ENCODE peak calls at places on chromosomes 2 and 18, in seven cellular contexts. U, O, K, H, Z, E and T are unnamed samples.
A peak's percentile ranks its signal among the peaks of the same experiment; 100 is the strongest.

GRCh38 chr2:227164745-227165350 is 424 bp downstream of the COL4A3 start:
- DNase-seq in K (no peak), O (peak; percentile 33), Z (no peak), E (no peak), H (no peak), U (peak; percentile 43), T (no peak)

GRCh38 chr18:13429016-13429415 is 210.5 kb downstream of the LDLRAD4 start:
- DNase-seq in O (no peak), Z (no peak), K (no peak), H (no peak), U (no peak), E (no peak), T (no peak)

GRCh38 chr18:48928787-48929186 is 22.0 kb downstream of the SMAD7 start:
- DNase-seq in O (no peak), H (no peak), Z (peak; percentile 88), K (peak; percentile 64), U (peak; percentile 42), E (peak; percentile 38), T (no peak)

GRCh38 chr2:43292851-43293743 is 66.7 kb upstream of the ZFP36L2 start:
- DNase-seq in E (no peak), O (no peak), K (no peak), Z (no peak), H (peak; percentile 61), U (no peak), T (no peak)

GRCh38 chr18:44079602-44080001 is 601.1 kb upstream of the SETBP1 start:
- DNase-seq in K (peak; percentile 96), H (no peak), U (no peak), O (peak; percentile 2), Z (no peak), E (no peak), T (peak; percentile 79)

GRCh38 chr18:27769152-27769551 is 407.8 kb downstream of the CDH2 start:
- DNase-seq in E (no peak), Z (no peak), O (no peak), U (no peak), K (peak; percentile 6), H (no peak), T (no peak)

GRCh38 chr2:29250977-29251376 is 135.8 kb downstream of the CLIP4 start:
- DNase-seq in U (no peak), Z (no peak), E (no peak), O (no peak), K (no peak), H (no peak), T (no peak)

GRCh38 chr2:194260185-194260584 is 1396.8 kb upstream of the SLC39A10 start:
- DNase-seq in U (no peak), K (no peak), Z (no peak), E (no peak), O (no peak), H (no peak), T (no peak)

GRCh38 chr2:194867328-194867727 is 789.7 kb upstream of the SLC39A10 start:
- DNase-seq in O (no peak), E (no peak), K (no peak), H (no peak), U (no peak), Z (no peak), T (no peak)

GRCh38 chr2:100262043-100262442 is 60.3 kb downstream of the LONRF2 start:
- DNase-seq in K (no peak), E (no peak), O (no peak), U (no peak), Z (no peak), H (no peak), T (no peak)

GRCh38 chr18:22838639-22839487 is 94.3 kb upstream of the RBBP8 start:
- DNase-seq in H (no peak), K (no peak), Z (no peak), E (no peak), O (no peak), U (no peak), T (no peak)

GRCh38 chr2:156319811-156320490 is 12.6 kb downstream of the NR4A2 start:
- DNase-seq in Z (peak; percentile 75), U (peak; percentile 82), H (peak; percentile 82), O (no peak), E (no peak), K (peak; percentile 32), T (no peak)

GRCh38 chr2:68152651-68153347 is 4.9 kb upstream of the PNO1 start:
- DNase-seq in U (no peak), Z (no peak), H (no peak), K (no peak), E (no peak), O (no peak), T (no peak)

GRCh38 chr2:191691016-191691725 is 13.2 kb downstream of the NABP1 start:
- DNase-seq in K (peak; percentile 79), O (no peak), U (peak; percentile 45), E (peak; percentile 89), H (no peak), Z (no peak), T (peak; percentile 79)

GRCh38 chr2:66665124-66665984 is 230.4 kb downstream of the MEIS1 start:
- DNase-seq in H (no peak), Z (no peak), K (peak; percentile 9), E (no peak), U (no peak), O (no peak), T (no peak)

GRCh38 chr2:102229141-102229764 is 42.4 kb downstream of the IL1RL2 start:
- DNase-seq in H (no peak), K (no peak), Z (no peak), O (no peak), U (no peak), E (no peak), T (no peak)

GRCh38 chr18:2958819-2959298 is 54.1 kb downstream of the LPIN2 start:
- DNase-seq in U (no peak), Z (no peak), E (no peak), O (no peak), K (peak; percentile 49), H (no peak), T (no peak)

GRCh38 chr2:217989221-217989948 is 13.4 kb downstream of the TNS1 start:
- DNase-seq in E (no peak), H (no peak), U (no peak), Z (no peak), O (no peak), K (no peak), T (no peak)

GRCh38 chr2:233210843-233211600 is 40.5 kb upstream of the ATG16L1 start:
- DNase-seq in O (peak; percentile 97), H (no peak), K (peak; percentile 93), Z (peak; percentile 86), E (peak; percentile 75), U (peak; percentile 48), T (peak; percentile 88)

GRCh38 chr2:40197121-40197520 is 254.8 kb downstream of the SLC8A1 start:
- DNase-seq in K (no peak), E (no peak), O (no peak), Z (no peak), H (no peak), U (no peak), T (no peak)

GRCh38 chr2:23549051-23549450 is 164.1 kb downstream of the KLHL29 start:
- DNase-seq in E (no peak), H (no peak), Z (no peak), K (peak; percentile 27), O (no peak), U (no peak), T (peak; percentile 31)

GRCh38 chr2:157182834-157183396 is 74.6 kb upstream of the GALNT5 start:
- DNase-seq in U (no peak), Z (no peak), E (no peak), H (no peak), O (no peak), K (peak; percentile 85), T (peak; percentile 79)

GRCh38 chr2:102488063-102488462 is 15.0 kb downstream of the SLC9A4 start:
- DNase-seq in H (no peak), E (no peak), K (peak; percentile 90), U (no peak), Z (no peak), O (peak; percentile 87), T (peak; percentile 5)

GRCh38 chr2:70730730-70731129 is 37.3 kb downstream of the ADD2 start:
- DNase-seq in E (no peak), U (no peak), K (no peak), Z (no peak), O (no peak), H (no peak), T (no peak)

GRCh38 chr2:237885931-237886701 is 26.7 kb downstream of the RAMP1 start:
- DNase-seq in K (peak; percentile 33), H (peak; percentile 88), U (no peak), Z (peak; percentile 44), O (no peak), E (peak; percentile 51), T (no peak)

DNA sequence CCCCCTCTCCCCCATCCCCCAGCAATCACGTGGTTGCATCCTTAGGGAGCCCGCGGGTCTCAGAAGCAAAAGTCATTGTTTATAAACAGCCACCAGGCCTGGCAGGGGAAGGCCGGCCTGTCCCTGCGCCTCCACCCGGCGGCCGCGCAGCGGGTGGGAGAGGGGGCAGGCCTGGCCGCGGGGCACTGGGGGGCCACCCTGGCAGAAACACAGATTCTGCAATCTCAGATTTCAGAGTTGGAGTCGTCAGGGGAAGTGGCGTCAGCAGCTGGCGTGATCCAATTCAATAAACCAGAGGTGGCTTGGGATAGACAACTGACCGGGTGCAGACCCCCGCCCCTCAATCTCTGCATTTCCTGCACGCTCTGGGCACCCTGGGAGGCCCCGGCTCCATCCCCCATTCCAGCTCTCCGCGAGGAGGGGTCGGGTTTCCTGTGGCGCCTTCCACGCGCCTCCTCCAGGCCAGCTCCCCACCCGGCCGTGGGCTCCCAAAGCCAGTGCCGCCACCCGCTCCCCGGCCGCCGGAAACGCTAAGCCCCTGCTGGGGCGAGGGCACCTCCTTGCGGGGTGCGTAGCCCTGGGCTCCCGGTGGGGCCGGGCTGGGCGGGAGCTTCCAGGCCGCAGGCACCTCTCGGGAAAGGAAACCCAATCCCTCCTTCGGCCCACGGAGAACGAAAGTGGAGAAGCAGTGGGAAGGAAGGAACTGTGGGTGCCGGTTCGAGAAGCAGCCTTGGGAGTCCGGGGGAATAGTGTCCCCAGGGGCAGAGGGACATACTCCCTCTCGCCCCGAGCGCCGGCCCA is 1.1 kb downstream of the BIN1 start:
- DNase-seq in Z (peak; percentile 59), E (no peak), O (peak; percentile 41), U (peak; percentile 24), H (peak; percentile 74), K (peak; percentile 54), T (peak; percentile 44)
- H3K27ac ChIP-seq in Z (peak overlapping the region; percentile 82), E (peak overlapping the region; percentile 93), O (peak overlapping the region; percentile 31), U (no peak overlapping the region), H (peak overlapping the region; percentile 61), K (peak overlapping the region; percentile 84), T (peak overlapping the region; percentile 58)

GRCh38 chr2:110994250-110994961 is 126.3 kb upstream of the BCL2L11 start:
- DNase-seq in Z (no peak), E (no peak), O (no peak), H (no peak), K (no peak), U (no peak), T (no peak)
- TF ChIP-seq CTCF in Z (no peak), E (no peak), O (no peak), H (no peak), K (no peak), U (no peak), T (no peak)

GRCh38 chr18:75071866-75072671 is 136.9 kb downstream of the PTGR3 start:
- DNase-seq in Z (no peak), K (no peak), U (no peak), O (no peak), E (no peak), H (no peak), T (no peak)
- H3K4me3 ChIP-seq in Z (no peak overlapping the region), K (no peak overlapping the region), U (no peak overlapping the region), O (no peak overlapping the region), E (no peak overlapping the region), H (no peak overlapping the region), T (no peak overlapping the region)

DNA sequence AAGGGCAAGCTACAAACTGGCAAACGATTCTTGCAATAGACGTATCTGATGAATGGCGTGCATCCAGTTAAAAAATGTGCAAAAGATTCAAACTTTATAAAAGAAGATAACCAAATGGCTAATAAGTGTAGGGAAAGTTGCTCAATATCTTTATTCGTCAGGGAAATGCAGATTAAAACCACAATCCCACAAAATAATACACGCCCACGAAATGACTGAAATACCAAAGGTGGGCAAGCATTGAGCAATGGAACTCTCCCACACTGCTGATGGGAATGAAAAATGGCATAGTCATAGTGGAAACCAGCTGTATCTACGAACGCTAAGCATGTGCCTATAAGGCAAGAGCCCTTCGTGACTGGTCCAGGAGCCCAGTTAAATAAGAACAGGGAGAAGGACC is 168.6 kb upstream of the SIX2 start:
- DNase-seq in H (no peak), K (peak; percentile 98), E (no peak), Z (no peak), O (peak; percentile 70), U (no peak), T (peak; percentile 95)
- H3K27ac ChIP-seq in H (no peak overlapping the region), K (peak overlapping the region; percentile 17), E (no peak overlapping the region), Z (no peak overlapping the region), O (peak overlapping the region; percentile 86), U (no peak overlapping the region), T (peak overlapping the region; percentile 81)